ENCODE peak calls at places on chromosomes 4 and X, in nine cellular contexts. One of them, this sample, is unnamed.

GRCh38 chr4:2806392-2807355 is 13.8 kb downstream of the SH3BP2 start:
- DNase-seq in foreskin keratinocyte: no peak
- DNase-seq in fibroblast of lung: peak; percentile 83
- DNase-seq in keratinocyte: no peak
- DNase-seq in cardiac muscle cell: no peak
- DNase-seq in IMR-90: peak; percentile 55
- DNase-seq in colonic mucosa: peak; percentile 79
- DNase-seq in PC-9: no peak
- DNase-seq in CD8-positive, alpha-beta T cell: no peak
- DNase-seq in this sample: no peak

GRCh38 chrX:20971250-20971649 is 403.0 kb upstream of the CNKSR2 start:
- DNase-seq in IMR-90: no peak
- DNase-seq in keratinocyte: no peak
- DNase-seq in PC-9: no peak
- DNase-seq in foreskin keratinocyte: no peak
- DNase-seq in cardiac muscle cell: no peak
- DNase-seq in colonic mucosa: no peak
- DNase-seq in fibroblast of lung: no peak
- DNase-seq in CD8-positive, alpha-beta T cell: no peak
- DNase-seq in this sample: no peak

GRCh38 chrX:52923781-52924241 is 26.7 kb downstream of the FAM156B start:
- DNase-seq in keratinocyte: no peak
- DNase-seq in PC-9: peak; percentile 39
- DNase-seq in CD8-positive, alpha-beta T cell: peak; percentile 23
- DNase-seq in cardiac muscle cell: peak; percentile 38
- DNase-seq in fibroblast of lung: peak; percentile 56
- DNase-seq in colonic mucosa: peak; percentile 17
- DNase-seq in IMR-90: peak; percentile 69
- DNase-seq in foreskin keratinocyte: peak; percentile 52
- DNase-seq in this sample: no peak

GRCh38 chr4:74415602-74416300 is 29.2 kb upstream of the AREG start:
- DNase-seq in colonic mucosa: no peak
- DNase-seq in PC-9: no peak
- DNase-seq in keratinocyte: peak; percentile 91
- DNase-seq in foreskin keratinocyte: peak; percentile 85
- DNase-seq in cardiac muscle cell: no peak
- DNase-seq in CD8-positive, alpha-beta T cell: no peak
- DNase-seq in IMR-90: peak; percentile 8
- DNase-seq in fibroblast of lung: no peak
- DNase-seq in this sample: no peak

GRCh38 chr4:184528713-184529112 is 54.4 kb upstream of the IRF2 start:
- DNase-seq in keratinocyte: no peak
- DNase-seq in colonic mucosa: no peak
- DNase-seq in cardiac muscle cell: no peak
- DNase-seq in IMR-90: no peak
- DNase-seq in CD8-positive, alpha-beta T cell: no peak
- DNase-seq in fibroblast of lung: no peak
- DNase-seq in foreskin keratinocyte: no peak
- DNase-seq in PC-9: no peak
- DNase-seq in this sample: no peak

GRCh38 chr4:186297013-186297645 is 31.1 kb downstream of the F11 start:
- DNase-seq in foreskin keratinocyte: peak; percentile 49
- DNase-seq in IMR-90: peak; percentile 70
- DNase-seq in colonic mucosa: no peak
- DNase-seq in PC-9: no peak
- DNase-seq in CD8-positive, alpha-beta T cell: no peak
- DNase-seq in keratinocyte: no peak
- DNase-seq in cardiac muscle cell: peak; percentile 60
- DNase-seq in fibroblast of lung: peak; percentile 81
- DNase-seq in this sample: no peak

GRCh38 chr4:982814-983213 is 4.0 kb upstream of the IDUA start:
- DNase-seq in foreskin keratinocyte: no peak
- DNase-seq in IMR-90: no peak
- DNase-seq in PC-9: no peak
- DNase-seq in cardiac muscle cell: no peak
- DNase-seq in colonic mucosa: no peak
- DNase-seq in CD8-positive, alpha-beta T cell: no peak
- DNase-seq in keratinocyte: no peak
- DNase-seq in fibroblast of lung: no peak
- DNase-seq in this sample: no peak

GRCh38 chr4:185911556-185912064 is 99.6 kb upstream of the SORBS2 start:
- DNase-seq in colonic mucosa: no peak
- DNase-seq in PC-9: no peak
- DNase-seq in keratinocyte: no peak
- DNase-seq in cardiac muscle cell: no peak
- DNase-seq in fibroblast of lung: no peak
- DNase-seq in CD8-positive, alpha-beta T cell: no peak
- DNase-seq in foreskin keratinocyte: peak; percentile 29
- DNase-seq in IMR-90: peak; percentile 4
- DNase-seq in this sample: no peak

GRCh38 chr4:88531549-88531948 is 8.0 kb upstream of the PYURF start:
- DNase-seq in colonic mucosa: no peak
- DNase-seq in foreskin keratinocyte: no peak
- DNase-seq in PC-9: no peak
- DNase-seq in fibroblast of lung: peak; percentile 8
- DNase-seq in keratinocyte: no peak
- DNase-seq in IMR-90: no peak
- DNase-seq in CD8-positive, alpha-beta T cell: no peak
- DNase-seq in cardiac muscle cell: no peak
- DNase-seq in this sample: no peak

GRCh38 chr4:107562306-107562705 is 157.7 kb downstream of the PAPSS1 start:
- DNase-seq in colonic mucosa: no peak
- DNase-seq in IMR-90: no peak
- DNase-seq in foreskin keratinocyte: no peak
- DNase-seq in PC-9: no peak
- DNase-seq in CD8-positive, alpha-beta T cell: no peak
- DNase-seq in keratinocyte: no peak
- DNase-seq in cardiac muscle cell: no peak
- DNase-seq in fibroblast of lung: no peak
- DNase-seq in this sample: no peak

DNA sequence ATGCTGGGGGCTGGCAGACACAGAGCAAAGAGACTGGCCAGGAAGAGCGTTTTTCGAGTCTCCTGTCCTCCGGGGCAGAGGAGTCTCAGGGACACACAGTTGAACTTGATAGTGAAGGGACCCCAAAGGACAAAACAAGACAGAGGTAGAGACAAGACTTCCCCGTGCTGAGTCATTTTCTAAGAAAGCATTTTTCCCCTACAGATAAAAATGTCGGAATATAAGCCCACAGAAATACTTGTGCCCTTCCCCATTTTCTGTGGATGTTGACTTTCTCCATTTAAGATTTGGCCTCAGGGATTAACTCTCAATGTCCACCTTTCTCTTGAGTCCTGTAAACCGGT is 523 bp upstream of the BTK start:
- DNase-seq in cardiac muscle cell: no peak
- DNase-seq in colonic mucosa: no peak
- DNase-seq in CD8-positive, alpha-beta T cell: no peak
- DNase-seq in fibroblast of lung: no peak
- DNase-seq in keratinocyte: no peak
- DNase-seq in IMR-90: no peak
- DNase-seq in PC-9: no peak
- DNase-seq in foreskin keratinocyte: no peak
- DNase-seq in this sample: no peak
- H3K27ac ChIP-seq in cardiac muscle cell: no peak overlapping the region
- H3K27ac ChIP-seq in colonic mucosa: no peak overlapping the region
- H3K27ac ChIP-seq in CD8-positive, alpha-beta T cell: no peak overlapping the region
- H3K27ac ChIP-seq in fibroblast of lung: no peak overlapping the region
- H3K27ac ChIP-seq in keratinocyte: no peak overlapping the region
- H3K27ac ChIP-seq in IMR-90: no peak overlapping the region
- H3K27ac ChIP-seq in PC-9: no peak overlapping the region
- H3K27ac ChIP-seq in foreskin keratinocyte: no peak overlapping the region
- H3K27ac ChIP-seq in this sample: no peak overlapping the region

GRCh38 chr4:94533405-94534223 is 81.9 kb downstream of the PDLIM5 start:
- DNase-seq in PC-9: no peak
- DNase-seq in foreskin keratinocyte: no peak
- DNase-seq in keratinocyte: no peak
- DNase-seq in fibroblast of lung: no peak
- DNase-seq in colonic mucosa: no peak
- DNase-seq in IMR-90: no peak
- DNase-seq in CD8-positive, alpha-beta T cell: no peak
- DNase-seq in cardiac muscle cell: no peak
- DNase-seq in this sample: no peak
- H3K4me1 ChIP-seq in PC-9: peaks cover 26% of the 10 kb centered on the region
- H3K4me1 ChIP-seq in foreskin keratinocyte: peaks cover 45% of the 10 kb centered on the region
- H3K4me1 ChIP-seq in keratinocyte: peaks cover 41% of the 10 kb centered on the region
- H3K4me1 ChIP-seq in fibroblast of lung: peaks cover 2% of the 10 kb centered on the region
- H3K4me1 ChIP-seq in colonic mucosa: no peaks in the 10 kb centered on the region
- H3K4me1 ChIP-seq in IMR-90: peaks cover 10% of the 10 kb centered on the region
- H3K4me1 ChIP-seq in CD8-positive, alpha-beta T cell: no peaks in the 10 kb centered on the region
- H3K4me1 ChIP-seq in cardiac muscle cell: peaks cover 82% of the 10 kb centered on the region
- H3K4me1 ChIP-seq in this sample: peaks cover 30% of the 10 kb centered on the region

GRCh38 chr4:39353478-39354177 is 12.5 kb downstream of the RFC1 start:
- DNase-seq in colonic mucosa: no peak
- DNase-seq in fibroblast of lung: peak; percentile 48
- DNase-seq in foreskin keratinocyte: peak; percentile 58
- DNase-seq in PC-9: no peak
- DNase-seq in keratinocyte: no peak
- DNase-seq in IMR-90: peak; percentile 39
- DNase-seq in CD8-positive, alpha-beta T cell: no peak
- DNase-seq in cardiac muscle cell: no peak
- DNase-seq in this sample: no peak
- H3K27ac ChIP-seq in colonic mucosa: peak overlapping the region; percentile 85
- H3K27ac ChIP-seq in fibroblast of lung: peak overlapping the region; percentile 81
- H3K27ac ChIP-seq in foreskin keratinocyte: peak overlapping the region; percentile 79
- H3K27ac ChIP-seq in PC-9: peak overlapping the region; percentile 55
- H3K27ac ChIP-seq in keratinocyte: peak overlapping the region; percentile 87
- H3K27ac ChIP-seq in IMR-90: peak overlapping the region; percentile 21
- H3K27ac ChIP-seq in CD8-positive, alpha-beta T cell: peak overlapping the region; percentile 71
- H3K27ac ChIP-seq in cardiac muscle cell: peak overlapping the region; percentile 14
- H3K27ac ChIP-seq in this sample: peak overlapping the region; percentile 80

DNA sequence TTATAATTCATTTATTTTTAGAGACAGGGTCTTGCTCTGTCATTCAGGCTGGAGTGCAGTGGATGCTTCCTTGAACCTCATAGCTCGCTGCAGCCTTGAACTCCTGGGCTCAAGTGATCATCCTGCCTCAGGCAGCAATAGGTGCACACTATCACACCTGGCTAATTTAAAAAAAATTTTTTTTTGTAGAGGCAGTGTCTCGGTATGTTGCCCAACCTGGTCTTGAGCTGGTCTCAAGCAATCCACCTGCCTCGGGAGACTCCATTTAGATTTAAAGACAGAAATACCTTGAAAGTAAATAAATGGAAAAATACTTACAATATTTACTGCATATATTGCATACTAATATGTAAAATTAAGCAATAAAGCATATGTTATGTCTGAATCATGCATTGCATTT is 40.3 kb upstream of the MAB21L2 start:
- DNase-seq in colonic mucosa: no peak
- DNase-seq in fibroblast of lung: no peak
- DNase-seq in PC-9: no peak
- DNase-seq in foreskin keratinocyte: no peak
- DNase-seq in CD8-positive, alpha-beta T cell: no peak
- DNase-seq in cardiac muscle cell: no peak
- DNase-seq in IMR-90: no peak
- DNase-seq in keratinocyte: no peak
- DNase-seq in this sample: no peak
- H3K4me1 ChIP-seq in colonic mucosa: no peaks in the 10 kb centered on the region
- H3K4me1 ChIP-seq in fibroblast of lung: no peaks in the 10 kb centered on the region
- H3K4me1 ChIP-seq in PC-9: no peaks in the 10 kb centered on the region
- H3K4me1 ChIP-seq in foreskin keratinocyte: no peaks in the 10 kb centered on the region
- H3K4me1 ChIP-seq in CD8-positive, alpha-beta T cell: no peaks in the 10 kb centered on the region
- H3K4me1 ChIP-seq in cardiac muscle cell: peaks cover 4% of the 10 kb centered on the region
- H3K4me1 ChIP-seq in IMR-90: no peaks in the 10 kb centered on the region
- H3K4me1 ChIP-seq in keratinocyte: no peaks in the 10 kb centered on the region
- H3K4me1 ChIP-seq in this sample: no peaks in the 10 kb centered on the region

GRCh38 chr4:53905935-53906377 is 158.4 kb downstream of the CHIC2 start:
- DNase-seq in foreskin keratinocyte: peak; percentile 59
- DNase-seq in fibroblast of lung: peak; percentile 84
- DNase-seq in keratinocyte: no peak
- DNase-seq in PC-9: no peak
- DNase-seq in colonic mucosa: peak; percentile 48
- DNase-seq in IMR-90: peak; percentile 78
- DNase-seq in CD8-positive, alpha-beta T cell: no peak
- DNase-seq in cardiac muscle cell: peak; percentile 73
- DNase-seq in this sample: peak; percentile 58
- H3K27ac ChIP-seq in foreskin keratinocyte: no peak overlapping the region
- H3K27ac ChIP-seq in fibroblast of lung: peak overlapping the region; percentile 38
- H3K27ac ChIP-seq in keratinocyte: no peak overlapping the region
- H3K27ac ChIP-seq in PC-9: no peak overlapping the region
- H3K27ac ChIP-seq in colonic mucosa: no peak overlapping the region
- H3K27ac ChIP-seq in IMR-90: peak overlapping the region; percentile 90
- H3K27ac ChIP-seq in CD8-positive, alpha-beta T cell: no peak overlapping the region
- H3K27ac ChIP-seq in cardiac muscle cell: peak overlapping the region; percentile 83
- H3K27ac ChIP-seq in this sample: peak overlapping the region; percentile 8

DNA sequence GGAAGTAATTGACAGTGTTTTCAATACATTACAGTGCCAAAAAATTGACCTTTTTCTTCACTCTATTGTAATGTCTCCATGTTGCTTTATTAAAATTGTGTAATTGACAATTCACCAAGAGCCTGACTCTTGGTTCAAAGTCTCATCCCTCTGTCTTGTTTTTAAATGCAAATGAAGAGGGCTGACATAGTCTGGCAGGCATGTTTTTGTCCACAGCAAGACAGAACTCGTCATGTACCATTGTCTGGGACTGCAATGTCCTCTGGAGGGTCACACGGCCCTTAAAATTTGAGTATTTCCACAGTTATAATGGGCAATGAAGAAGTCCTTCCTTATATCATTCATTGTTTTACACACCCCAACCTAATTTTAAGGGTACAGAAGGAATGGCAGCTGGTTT is 38.0 kb upstream of the FBXW7 start:
- DNase-seq in fibroblast of lung: no peak
- DNase-seq in keratinocyte: no peak
- DNase-seq in CD8-positive, alpha-beta T cell: no peak
- DNase-seq in cardiac muscle cell: no peak
- DNase-seq in foreskin keratinocyte: peak; percentile 40
- DNase-seq in IMR-90: no peak
- DNase-seq in PC-9: no peak
- DNase-seq in colonic mucosa: no peak
- DNase-seq in this sample: no peak
- H3K4me1 ChIP-seq in fibroblast of lung: no peaks in the 10 kb centered on the region
- H3K4me1 ChIP-seq in keratinocyte: peaks cover 17% of the 10 kb centered on the region
- H3K4me1 ChIP-seq in CD8-positive, alpha-beta T cell: no peaks in the 10 kb centered on the region
- H3K4me1 ChIP-seq in cardiac muscle cell: peaks cover 9% of the 10 kb centered on the region
- H3K4me1 ChIP-seq in foreskin keratinocyte: peaks cover 10% of the 10 kb centered on the region
- H3K4me1 ChIP-seq in IMR-90: no peaks in the 10 kb centered on the region
- H3K4me1 ChIP-seq in PC-9: peaks cover 28% of the 10 kb centered on the region
- H3K4me1 ChIP-seq in colonic mucosa: no peaks in the 10 kb centered on the region
- H3K4me1 ChIP-seq in this sample: no peaks in the 10 kb centered on the region

GRCh38 chrX:154022716-154023115 is 3.0 kb upstream of the IRAK1 start:
- DNase-seq in keratinocyte: no peak
- DNase-seq in fibroblast of lung: no peak
- DNase-seq in PC-9: no peak
- DNase-seq in IMR-90: no peak
- DNase-seq in colonic mucosa: no peak
- DNase-seq in CD8-positive, alpha-beta T cell: no peak
- DNase-seq in cardiac muscle cell: no peak
- DNase-seq in foreskin keratinocyte: no peak
- DNase-seq in this sample: no peak
- H3K27ac ChIP-seq in keratinocyte: no peak overlapping the region
- H3K27ac ChIP-seq in fibroblast of lung: no peak overlapping the region
- H3K27ac ChIP-seq in PC-9: no peak overlapping the region
- H3K27ac ChIP-seq in IMR-90: no peak overlapping the region
- H3K27ac ChIP-seq in colonic mucosa: no peak overlapping the region
- H3K27ac ChIP-seq in CD8-positive, alpha-beta T cell: no peak overlapping the region
- H3K27ac ChIP-seq in cardiac muscle cell: no peak overlapping the region
- H3K27ac ChIP-seq in foreskin keratinocyte: no peak overlapping the region
- H3K27ac ChIP-seq in this sample: no peak overlapping the region

DNA sequence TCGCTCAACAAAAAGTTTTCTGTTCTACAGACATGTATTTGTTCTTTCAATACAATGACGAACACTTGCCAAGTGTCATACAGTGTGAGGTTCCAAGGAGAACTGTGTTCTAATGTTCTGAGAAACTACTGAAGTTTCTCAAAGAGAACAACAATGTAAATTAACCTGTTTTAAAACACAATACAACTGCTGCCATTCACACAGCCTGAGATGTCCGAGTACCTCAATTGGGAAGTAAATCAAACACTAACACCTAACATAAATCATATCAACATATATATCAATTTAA is 35.3 kb downstream of the APBB2 start:
- DNase-seq in fibroblast of lung: no peak
- DNase-seq in PC-9: no peak
- DNase-seq in keratinocyte: no peak
- DNase-seq in IMR-90: no peak
- DNase-seq in CD8-positive, alpha-beta T cell: no peak
- DNase-seq in foreskin keratinocyte: no peak
- DNase-seq in cardiac muscle cell: no peak
- DNase-seq in colonic mucosa: no peak
- DNase-seq in this sample: no peak
- H3K4me1 ChIP-seq in fibroblast of lung: peaks cover 24% of the 10 kb centered on the region
- H3K4me1 ChIP-seq in PC-9: peaks cover 24% of the 10 kb centered on the region
- H3K4me1 ChIP-seq in keratinocyte: peaks cover 25% of the 10 kb centered on the region
- H3K4me1 ChIP-seq in IMR-90: peaks cover 10% of the 10 kb centered on the region
- H3K4me1 ChIP-seq in CD8-positive, alpha-beta T cell: no peaks in the 10 kb centered on the region
- H3K4me1 ChIP-seq in foreskin keratinocyte: peaks cover 31% of the 10 kb centered on the region
- H3K4me1 ChIP-seq in cardiac muscle cell: no peaks in the 10 kb centered on the region
- H3K4me1 ChIP-seq in colonic mucosa: peaks cover 6% of the 10 kb centered on the region
- H3K4me1 ChIP-seq in this sample: peaks cover 34% of the 10 kb centered on the region

This sample was measured in SJSA1.